ENCODE peak calls at places on chromosomes 6 and 20, in seven cellular contexts. M is CD4-positive, alpha-beta T cell; E is fibroblast of pulmonary artery; O is OCI-LY7; S is neural crest cell; K is Panc1; C is tibial artery. I is an unnamed sample.

GRCh38 chr6:108524528-108525218 is 36.0 kb upstream of the FOXO3 start:
- DNase-seq in M (no peak), E (peak), O (no peak), S (no peak), K (no peak), C (no peak), I (no peak)

GRCh38 chr6:24780206-24780605 is 5.5 kb downstream of the GMNN start:
- DNase-seq in M (no peak), E (no peak), O (no peak), S (no peak), K (no peak), C (no peak), I (no peak)

GRCh38 chr6:15507746-15508145 is 155.1 kb downstream of the DTNBP1 start:
- DNase-seq in M (no peak), E (no peak), O (no peak), S (no peak), K (no peak), C (no peak), I (no peak)

GRCh38 chr6:163751032-163751525 is 336.6 kb downstream of the QKI start:
- DNase-seq in M (no peak), E (no peak), O (no peak), S (no peak), K (no peak), C (no peak), I (no peak)

GRCh38 chr20:57382516-57382915 is 8.7 kb upstream of the RBM38 start:
- DNase-seq in M (no peak), E (no peak), O (no peak), S (no peak), K (no peak), C (no peak), I (no peak)

GRCh38 chr6:97282238-97282725 is 734 bp downstream of the MMS22L start:
- DNase-seq in M (no peak), E (peak), O (peak), S (no peak), K (no peak), C (no peak), I (no peak)

GRCh38 chr6:144957236-144957937 is 672.3 kb downstream of the UTRN start:
- DNase-seq in M (no peak), E (no peak), O (no peak), S (no peak), K (no peak), C (no peak), I (no peak)

GRCh38 chr6:26031595-26032386 is 55.4 kb upstream of the HFE start:
- DNase-seq in M (peak), E (peak), O (peak), S (peak), K (peak), C (peak), I (peak)

GRCh38 chr6:160264213-160264612 is 5.6 kb upstream of the SLC22A2 start:
- DNase-seq in M (no peak), E (no peak), O (no peak), S (no peak), K (no peak), C (no peak), I (no peak)

GRCh38 chr6:76275746-76276145 is 203.3 kb upstream of the IMPG1 start:
- DNase-seq in M (no peak), E (no peak), O (no peak), S (no peak), K (no peak), C (no peak), I (no peak)

GRCh38 chr6:149300563-149300962 is 16.9 kb upstream of the TAB2 start:
- DNase-seq in M (no peak), E (no peak), O (no peak), S (no peak), K (no peak), C (no peak), I (no peak)

GRCh38 chr6:71367763-71368162 is 79.2 kb downstream of the OGFRL1 start:
- DNase-seq in M (no peak), E (no peak), O (no peak), S (no peak), K (no peak), C (no peak), I (no peak)

GRCh38 chr6:75213732-75214131 is 7.9 kb upstream of the COL12A1 start:
- DNase-seq in M (no peak), E (no peak), O (no peak), S (no peak), K (no peak), C (no peak), I (no peak)

GRCh38 chr6:69985180-69985579 is 118.8 kb downstream of the COL19A1 start:
- DNase-seq in M (no peak), E (no peak), O (no peak), S (no peak), K (no peak), C (no peak), I (no peak)

GRCh38 chr20:24357169-24357568 is 112.3 kb upstream of the SYNDIG1 start:
- DNase-seq in M (no peak), E (no peak), O (no peak), S (no peak), K (no peak), C (no peak), I (no peak)

GRCh38 chr20:62832212-62832922 is 15.5 kb downstream of the COL9A3 start:
- DNase-seq in M (no peak), E (no peak), O (peak), S (no peak), K (no peak), C (no peak), I (no peak)

GRCh38 chr6:138652824-138653223 is 120.7 kb upstream of the CCDC28A start:
- DNase-seq in M (no peak), E (no peak), O (no peak), S (no peak), K (no peak), C (no peak), I (no peak)

GRCh38 chr6:32064706-32065105 is 26.5 kb downstream of the CYP21A2 start:
- DNase-seq in M (no peak), E (no peak), O (no peak), S (no peak), K (no peak), C (no peak), I (no peak)

GRCh38 chr6:3383525-3383924 is 73.3 kb downstream of the SLC22A23 start:
- DNase-seq in M (no peak), E (peak), O (no peak), S (no peak), K (no peak), C (no peak), I (no peak)

GRCh38 chr6:15254074-15254975 is 8.5 kb downstream of the JARID2 start:
- DNase-seq in M (no peak), E (peak), O (peak), S (no peak), K (no peak), C (no peak), I (no peak)

GRCh38 chr20:15656124-15656523 is 917.1 kb downstream of the KIF16B start:
- DNase-seq in M (no peak), E (no peak), O (no peak), S (no peak), K (no peak), C (no peak), I (no peak)

GRCh38 chr6:144007779-144008500 is at the start of gene PLAGL1:
- DNase-seq in M (no peak), E (peak), O (no peak), S (peak), K (no peak), C (peak), I (peak)

GRCh38 chr20:47479506-47479905 is 22.2 kb upstream of the NCOA3 start:
- DNase-seq in M (no peak), E (peak), O (no peak), S (no peak), K (no peak), C (no peak), I (no peak)

GRCh38 chr6:14975124-14975815 is 270.6 kb upstream of the JARID2 start:
- DNase-seq in M (no peak), E (peak), O (peak), S (no peak), K (no peak), C (no peak), I (no peak)

GRCh38 chr20:49435639-49436038 is 46.8 kb downstream of the KCNB1 start:
- DNase-seq in M (no peak), E (no peak), O (no peak), S (no peak), K (no peak), C (no peak), I (no peak)

GRCh38 chr6:99814230-99814928 is 179.6 kb downstream of the MCHR2 start:
- DNase-seq in M (no peak), E (no peak), O (no peak), S (no peak), K (no peak), C (no peak), I (no peak)

DNA sequence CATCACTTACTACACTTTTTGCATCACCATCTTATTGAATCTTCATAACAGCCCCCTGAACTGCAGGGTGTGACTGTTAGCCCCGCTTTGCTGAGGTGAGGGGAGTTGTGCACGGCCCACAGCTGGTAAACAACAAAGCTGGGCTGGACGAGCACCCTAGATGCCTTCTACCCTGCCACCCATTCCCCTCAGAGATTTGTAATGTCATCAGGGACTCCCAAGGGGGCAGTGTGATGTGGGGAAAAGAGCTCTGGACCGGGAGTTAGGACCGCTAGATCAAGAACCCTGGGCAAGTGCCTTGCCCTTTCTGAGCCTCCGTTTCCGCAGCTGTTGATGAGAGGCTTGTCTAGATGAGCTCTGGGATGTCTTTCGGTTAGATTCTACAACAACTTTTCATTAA is 20.9 kb downstream of the PKIG start:
- DNase-seq in M (no peak), E (no peak), O (no peak), S (no peak), K (no peak), C (peak), I (no peak)
- TF ChIP-seq CTCF in M (no peak), E (no peak), O (peak), S (no peak), K (no peak), C (no peak), I (no peak)

GRCh38 chr20:36275441-36276189 is 30.5 kb upstream of the DLGAP4 start:
- DNase-seq in M (no peak), E (no peak), O (no peak), S (no peak), K (no peak), C (no peak), I (no peak)
- TF ChIP-seq CTCF in M (no peak), E (no peak), O (no peak), S (no peak), K (no peak), C (no peak), I (no peak)

DNA sequence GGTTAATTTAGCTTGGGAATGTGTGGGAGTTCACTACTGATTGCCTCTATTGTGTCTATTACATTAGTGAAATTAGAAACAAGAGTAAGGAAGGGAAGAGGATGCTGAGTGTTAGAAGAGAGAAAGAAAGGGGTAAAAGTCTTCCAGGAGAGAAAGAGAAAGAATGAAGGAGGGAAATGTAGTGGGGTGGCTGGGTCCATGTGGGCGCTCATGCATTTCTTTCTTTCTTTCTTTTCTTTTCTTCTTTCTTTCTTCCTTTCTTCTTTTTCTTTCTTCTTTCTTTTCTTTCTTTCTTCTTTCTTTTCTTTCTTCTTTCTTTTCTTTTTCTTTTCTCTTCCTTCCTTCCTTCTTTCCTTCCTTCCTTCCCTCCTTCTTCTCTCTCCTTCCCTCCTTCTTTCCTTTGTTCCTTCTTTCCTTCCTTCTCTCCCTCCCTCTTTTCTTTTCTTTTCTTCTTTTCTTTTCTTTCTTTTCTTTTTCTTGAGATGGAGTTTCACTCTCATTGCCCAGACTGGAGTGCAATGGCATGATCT is 16.2 kb upstream of the SALL4 start:
- DNase-seq in M (no peak), E (no peak), O (no peak), S (no peak), K (no peak), C (no peak), I (no peak)
- TF ChIP-seq CTCF in M (no peak), E (no peak), O (no peak), S (no peak), K (no peak), C (no peak), I (no peak)

GRCh38 chr20:2102585-2103453 is 1.2 kb downstream of the STK35 start:
- DNase-seq in M (peak), E (peak), O (peak), S (peak), K (no peak), C (peak), I (peak)
- TF ChIP-seq CTCF in M (no peak), E (no peak), O (no peak), S (no peak), K (no peak), C (no peak), I (no peak)

DNA sequence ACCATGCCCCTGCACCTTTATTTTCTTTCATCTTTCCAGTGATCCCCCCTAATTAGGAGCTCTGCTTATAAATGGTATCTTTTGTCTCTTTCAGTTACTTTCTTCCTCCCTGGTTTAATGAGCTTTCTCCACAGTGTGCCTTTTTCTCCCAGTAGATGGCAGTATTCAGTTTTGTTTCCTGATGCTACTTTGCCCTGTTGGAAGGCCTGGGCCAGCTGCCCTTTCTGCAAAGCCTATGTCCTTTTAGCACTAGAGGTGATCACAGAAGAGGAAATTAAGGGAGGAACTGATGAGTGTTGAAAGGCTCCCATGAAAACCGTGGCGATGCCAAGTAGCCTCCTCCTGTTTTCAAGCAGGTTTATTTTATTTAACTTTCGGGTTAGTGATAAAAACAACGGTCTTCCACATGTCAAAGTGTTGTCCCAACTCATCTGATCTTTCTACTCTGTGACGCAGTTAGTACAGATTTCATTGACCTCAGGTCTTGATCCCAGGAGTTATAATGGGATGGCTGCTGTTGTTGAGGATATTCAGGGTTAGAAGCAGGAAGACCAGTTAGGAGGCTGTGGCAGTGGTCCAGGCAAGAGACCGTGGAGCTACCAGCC is 184.2 kb upstream of the BMP2 start:
- DNase-seq in M (no peak), E (peak), O (peak), S (peak), K (no peak), C (no peak), I (peak)
- TF ChIP-seq CTCF in M (no peak), E (peak), O (peak), S (peak), K (peak), C (peak), I (peak)

GRCh38 chr20:46090095-46090388 is 280 bp upstream of the NCOA5 start:
- DNase-seq in M (no peak), E (no peak), O (no peak), S (no peak), K (no peak), C (no peak), I (no peak)

GRCh38 chr20:46089076-46089337 is 755 bp downstream of the NCOA5 start:
- DNase-seq in M (no peak), E (no peak), O (no peak), S (no peak), K (no peak), C (no peak), I (peak)

GRCh38 chr20:46088409-46089075 is 1.2 kb downstream of the NCOA5 start:
- DNase-seq in M (no peak), E (peak), O (peak), S (no peak), K (no peak), C (no peak), I (no peak)

GRCh38 chr20:46089338-46090094 is at the start of gene NCOA5:
- DNase-seq in M (peak), E (peak), O (peak), S (peak), K (peak), C (peak), I (peak)

GRCh38 chr20:46093531-46093930 is 3.8 kb upstream of the NCOA5 start:
- DNase-seq in M (no peak), E (no peak), O (no peak), S (no peak), K (no peak), C (no peak), I (no peak)
- TF ChIP-seq CTCF in M (no peak), E (no peak), O (peak), S (no peak), K (no peak), C (no peak), I (no peak)

DNA sequence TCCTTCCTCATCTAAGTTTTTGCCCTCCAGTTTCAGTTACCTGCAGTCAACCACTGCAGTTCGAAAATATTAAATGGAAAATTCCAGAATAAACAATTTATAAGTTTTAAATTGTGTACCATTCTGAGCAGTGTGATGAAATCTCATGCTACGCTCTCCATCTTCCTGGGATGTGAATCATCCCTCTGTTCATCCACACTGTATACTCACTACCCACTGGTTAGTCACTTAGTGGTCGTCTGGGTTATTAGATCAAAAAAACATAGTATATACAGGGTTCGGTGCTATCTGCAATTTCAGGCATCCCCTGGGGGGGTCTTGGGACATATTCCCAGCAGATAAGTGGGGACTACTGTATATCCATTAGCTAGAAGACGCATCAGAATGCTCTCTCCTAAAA is 151.9 kb upstream of the SLC22A16 start:
- DNase-seq in M (no peak), E (peak), O (no peak), S (no peak), K (no peak), C (no peak), I (no peak)
- TF ChIP-seq CTCF in M (no peak), E (no peak), O (no peak), S (no peak), K (no peak), C (no peak), I (no peak)

I was measured in nephron progenitor cell.